ENCODE peak calls at places on chromosomes 7 and 10, in six cellular contexts. One of them, this sample, is unnamed.

GRCh38 chr7:39950473-39951155 is 558 bp downstream of the CDK13 start:
- DNase-seq in stimulated activated CD4-positive, alpha-beta T cell treated with anti-CD3 and anti-CD28 coated beads, TNF-alpha, amount 100 ng/mL, for 1 hour: no peak
- DNase-seq in heart right ventricle: peak
- DNase-seq in T-cell: peak
- DNase-seq in G401: peak
- DNase-seq in CD4-positive, alpha-beta memory T cell: peak
- DNase-seq in this sample: peak

GRCh38 chr10:131943021-131943814 is 38.5 kb downstream of the BNIP3 start:
- DNase-seq in CD4-positive, alpha-beta memory T cell: no peak
- DNase-seq in T-cell: peak
- DNase-seq in G401: peak
- DNase-seq in heart right ventricle: no peak
- DNase-seq in stimulated activated CD4-positive, alpha-beta T cell treated with anti-CD3 and anti-CD28 coated beads, TNF-alpha, amount 100 ng/mL, for 1 hour: no peak
- DNase-seq in this sample: no peak

GRCh38 chr7:94423116-94423515 is 28.4 kb downstream of the COL1A2 start:
- DNase-seq in heart right ventricle: no peak
- DNase-seq in CD4-positive, alpha-beta memory T cell: no peak
- DNase-seq in stimulated activated CD4-positive, alpha-beta T cell treated with anti-CD3 and anti-CD28 coated beads, TNF-alpha, amount 100 ng/mL, for 1 hour: no peak
- DNase-seq in G401: no peak
- DNase-seq in T-cell: no peak
- DNase-seq in this sample: no peak

GRCh38 chr10:16626697-16627096 is 105.0 kb upstream of the C1QL3 start:
- DNase-seq in stimulated activated CD4-positive, alpha-beta T cell treated with anti-CD3 and anti-CD28 coated beads, TNF-alpha, amount 100 ng/mL, for 1 hour: no peak
- DNase-seq in G401: no peak
- DNase-seq in heart right ventricle: no peak
- DNase-seq in T-cell: no peak
- DNase-seq in CD4-positive, alpha-beta memory T cell: no peak
- DNase-seq in this sample: no peak

GRCh38 chr10:24784923-24785322 is 61.2 kb upstream of the ARHGAP21 start:
- DNase-seq in heart right ventricle: no peak
- DNase-seq in CD4-positive, alpha-beta memory T cell: no peak
- DNase-seq in stimulated activated CD4-positive, alpha-beta T cell treated with anti-CD3 and anti-CD28 coated beads, TNF-alpha, amount 100 ng/mL, for 1 hour: no peak
- DNase-seq in T-cell: no peak
- DNase-seq in G401: no peak
- DNase-seq in this sample: no peak

GRCh38 chr7:79182283-79182682 is 271.2 kb downstream of the MAGI2 start:
- DNase-seq in T-cell: no peak
- DNase-seq in heart right ventricle: no peak
- DNase-seq in CD4-positive, alpha-beta memory T cell: no peak
- DNase-seq in stimulated activated CD4-positive, alpha-beta T cell treated with anti-CD3 and anti-CD28 coated beads, TNF-alpha, amount 100 ng/mL, for 1 hour: no peak
- DNase-seq in G401: no peak
- DNase-seq in this sample: no peak

GRCh38 chr7:2417981-2418481 is 14.6 kb downstream of the CHST12 start:
- DNase-seq in G401: peak
- DNase-seq in T-cell: peak
- DNase-seq in CD4-positive, alpha-beta memory T cell: peak
- DNase-seq in heart right ventricle: no peak
- DNase-seq in stimulated activated CD4-positive, alpha-beta T cell treated with anti-CD3 and anti-CD28 coated beads, TNF-alpha, amount 100 ng/mL, for 1 hour: no peak
- DNase-seq in this sample: peak

GRCh38 chr10:37289833-37290464 is 164.6 kb downstream of the ANKRD30A start:
- DNase-seq in T-cell: no peak
- DNase-seq in CD4-positive, alpha-beta memory T cell: no peak
- DNase-seq in G401: no peak
- DNase-seq in stimulated activated CD4-positive, alpha-beta T cell treated with anti-CD3 and anti-CD28 coated beads, TNF-alpha, amount 100 ng/mL, for 1 hour: no peak
- DNase-seq in heart right ventricle: no peak
- DNase-seq in this sample: no peak

GRCh38 chr7:141073173-141073640 is 657 bp upstream of the TMEM178B start:
- DNase-seq in stimulated activated CD4-positive, alpha-beta T cell treated with anti-CD3 and anti-CD28 coated beads, TNF-alpha, amount 100 ng/mL, for 1 hour: no peak
- DNase-seq in heart right ventricle: peak
- DNase-seq in G401: peak
- DNase-seq in CD4-positive, alpha-beta memory T cell: peak
- DNase-seq in T-cell: no peak
- DNase-seq in this sample: no peak

GRCh38 chr7:107725138-107725740 is 18.7 kb upstream of the CBLL1 start:
- DNase-seq in stimulated activated CD4-positive, alpha-beta T cell treated with anti-CD3 and anti-CD28 coated beads, TNF-alpha, amount 100 ng/mL, for 1 hour: no peak
- DNase-seq in heart right ventricle: peak
- DNase-seq in T-cell: peak
- DNase-seq in G401: peak
- DNase-seq in CD4-positive, alpha-beta memory T cell: peak
- DNase-seq in this sample: peak

GRCh38 chr10:133276435-133277201 is at the start of gene ADAM8:
- DNase-seq in CD4-positive, alpha-beta memory T cell: peak
- DNase-seq in T-cell: peak
- DNase-seq in G401: no peak
- DNase-seq in heart right ventricle: no peak
- DNase-seq in stimulated activated CD4-positive, alpha-beta T cell treated with anti-CD3 and anti-CD28 coated beads, TNF-alpha, amount 100 ng/mL, for 1 hour: no peak
- DNase-seq in this sample: peak

GRCh38 chr10:25113231-25114035 is 61.4 kb upstream of the GPR158 start:
- DNase-seq in heart right ventricle: peak
- DNase-seq in CD4-positive, alpha-beta memory T cell: no peak
- DNase-seq in stimulated activated CD4-positive, alpha-beta T cell treated with anti-CD3 and anti-CD28 coated beads, TNF-alpha, amount 100 ng/mL, for 1 hour: no peak
- DNase-seq in T-cell: no peak
- DNase-seq in G401: peak
- DNase-seq in this sample: no peak

GRCh38 chr7:44664756-44665461 is 58.5 kb downstream of the OGDH start:
- DNase-seq in heart right ventricle: no peak
- DNase-seq in G401: no peak
- DNase-seq in CD4-positive, alpha-beta memory T cell: no peak
- DNase-seq in stimulated activated CD4-positive, alpha-beta T cell treated with anti-CD3 and anti-CD28 coated beads, TNF-alpha, amount 100 ng/mL, for 1 hour: no peak
- DNase-seq in T-cell: no peak
- DNase-seq in this sample: no peak

GRCh38 chr7:148434181-148434769 is 156.3 kb upstream of the C7orf33 start:
- DNase-seq in CD4-positive, alpha-beta memory T cell: no peak
- DNase-seq in stimulated activated CD4-positive, alpha-beta T cell treated with anti-CD3 and anti-CD28 coated beads, TNF-alpha, amount 100 ng/mL, for 1 hour: no peak
- DNase-seq in T-cell: no peak
- DNase-seq in G401: no peak
- DNase-seq in heart right ventricle: no peak
- DNase-seq in this sample: no peak

GRCh38 chr7:131222171-131222570 is 105.5 kb upstream of the MKLN1 start:
- DNase-seq in stimulated activated CD4-positive, alpha-beta T cell treated with anti-CD3 and anti-CD28 coated beads, TNF-alpha, amount 100 ng/mL, for 1 hour: no peak
- DNase-seq in G401: no peak
- DNase-seq in T-cell: no peak
- DNase-seq in heart right ventricle: no peak
- DNase-seq in CD4-positive, alpha-beta memory T cell: no peak
- DNase-seq in this sample: no peak

GRCh38 chr10:58371473-58371872 is 13.7 kb upstream of the TFAM start:
- DNase-seq in heart right ventricle: no peak
- DNase-seq in CD4-positive, alpha-beta memory T cell: no peak
- DNase-seq in stimulated activated CD4-positive, alpha-beta T cell treated with anti-CD3 and anti-CD28 coated beads, TNF-alpha, amount 100 ng/mL, for 1 hour: no peak
- DNase-seq in G401: no peak
- DNase-seq in T-cell: no peak
- DNase-seq in this sample: no peak

GRCh38 chr7:128352138-128352537 is 8.4 kb upstream of the RBM28 start:
- DNase-seq in stimulated activated CD4-positive, alpha-beta T cell treated with anti-CD3 and anti-CD28 coated beads, TNF-alpha, amount 100 ng/mL, for 1 hour: no peak
- DNase-seq in G401: peak
- DNase-seq in CD4-positive, alpha-beta memory T cell: no peak
- DNase-seq in heart right ventricle: peak
- DNase-seq in T-cell: no peak
- DNase-seq in this sample: no peak

GRCh38 chr10:100826983-100827818 is 81.8 kb downstream of the PAX2 start:
- DNase-seq in heart right ventricle: no peak
- DNase-seq in CD4-positive, alpha-beta memory T cell: peak
- DNase-seq in T-cell: no peak
- DNase-seq in G401: peak
- DNase-seq in stimulated activated CD4-positive, alpha-beta T cell treated with anti-CD3 and anti-CD28 coated beads, TNF-alpha, amount 100 ng/mL, for 1 hour: no peak
- DNase-seq in this sample: no peak

GRCh38 chr10:119079572-119080520 is 771 bp downstream of the EIF3A start:
- DNase-seq in CD4-positive, alpha-beta memory T cell: peak
- DNase-seq in stimulated activated CD4-positive, alpha-beta T cell treated with anti-CD3 and anti-CD28 coated beads, TNF-alpha, amount 100 ng/mL, for 1 hour: no peak
- DNase-seq in T-cell: peak
- DNase-seq in G401: peak
- DNase-seq in heart right ventricle: peak
- DNase-seq in this sample: peak